ENCODE peak calls at places on chromosomes 3 and 15, in five cellular contexts. X, K, J, B and M are unnamed samples.

GRCh38 chr15:76576526-76577279 is 240.1 kb downstream of the ISL2 start:
- DNase-seq in X (peak; percentile 1), K (no peak), J (peak; percentile 28), B (peak; percentile 89), M (no peak)

GRCh38 chr3:188266581-188267274 is 112.8 kb downstream of the LPP start:
- DNase-seq in X (peak; percentile 77), K (no peak), J (peak; percentile 61), B (no peak), M (no peak)

GRCh38 chr15:25611603-25612002 is 172.8 kb upstream of the UBE3A start:
- DNase-seq in X (no peak), K (no peak), J (peak; percentile 22), B (peak; percentile 67), M (no peak)

GRCh38 chr3:11077466-11077865 is 76.8 kb upstream of the HRH1 start:
- DNase-seq in X (peak; percentile 48), K (no peak), J (peak; percentile 61), B (no peak), M (no peak)

GRCh38 chr3:5466059-5466458 is 278.6 kb downstream of the EDEM1 start:
- DNase-seq in X (no peak), K (no peak), J (no peak), B (no peak), M (no peak)

GRCh38 chr15:87578776-87579175 is 677.8 kb downstream of the NTRK3 start:
- DNase-seq in X (no peak), K (no peak), J (no peak), B (no peak), M (no peak)

GRCh38 chr3:126416943-126417342 is 22.2 kb downstream of the CFAP100 start:
- DNase-seq in X (no peak), K (no peak), J (no peak), B (peak; percentile 11), M (no peak)

GRCh38 chr3:157204431-157204830 is 44.5 kb upstream of the CCNL1 start:
- DNase-seq in X (peak; percentile 71), K (no peak), J (peak; percentile 49), B (no peak), M (no peak)

GRCh38 chr3:38090453-38090852 is 46.5 kb downstream of the ACAA1 start:
- DNase-seq in X (no peak), K (no peak), J (no peak), B (no peak), M (no peak)

GRCh38 chr3:46930945-46931403 is 45.6 kb downstream of the CCDC12 start:
- DNase-seq in X (no peak), K (no peak), J (no peak), B (no peak), M (no peak)

GRCh38 chr15:78360426-78360825 is 20.3 kb downstream of the CRABP1 start:
- DNase-seq in X (no peak), K (no peak), J (no peak), B (no peak), M (no peak)

GRCh38 chr3:165640970-165641369 is 196.3 kb downstream of the BCHE start:
- DNase-seq in X (no peak), K (no peak), J (no peak), B (no peak), M (no peak)

GRCh38 chr3:59836525-59836924 is 786.7 kb upstream of the CFAP20DC start:
- DNase-seq in X (no peak), K (no peak), J (no peak), B (no peak), M (no peak)

GRCh38 chr15:44654858-44655257 is 8.6 kb downstream of the SPG11 start:
- DNase-seq in X (no peak), K (no peak), J (peak; percentile 28), B (no peak), M (no peak)

GRCh38 chr15:66661432-66662096 is 40.5 kb upstream of the SMAD6 start:
- DNase-seq in X (no peak), K (no peak), J (no peak), B (peak; percentile 42), M (no peak)

GRCh38 chr15:93955197-93955596 is 276.2 kb upstream of the MCTP2 start:
- DNase-seq in X (no peak), K (no peak), J (no peak), B (no peak), M (no peak)

GRCh38 chr15:37885651-37886050 is 48.8 kb upstream of the TMCO5A start:
- DNase-seq in X (peak; percentile 64), K (no peak), J (no peak), B (no peak), M (no peak)